ENCODE peak calls at places on chromosomes 2 and 18, in four cellular contexts. One of them, this sample, is unnamed.

GRCh38 chr2:240465765-240466578 is 30.5 kb downstream of the GPC1 start:
- DNase-seq in neural crest cell: no peak
- DNase-seq in psoas muscle: peak
- DNase-seq in glutamatergic neuron: peak
- DNase-seq in this sample: peak

GRCh38 chr2:45237128-45237527 is 227.9 kb upstream of the SIX2 start:
- DNase-seq in neural crest cell: no peak
- DNase-seq in psoas muscle: no peak
- DNase-seq in glutamatergic neuron: no peak
- DNase-seq in this sample: no peak

GRCh38 chr2:218396688-218397501 is 2.8 kb upstream of the CTDSP1 start:
- DNase-seq in neural crest cell: no peak
- DNase-seq in psoas muscle: peak
- DNase-seq in glutamatergic neuron: no peak
- DNase-seq in this sample: peak

GRCh38 chr2:152647417-152648010 is 69.7 kb downstream of the PRPF40A start:
- DNase-seq in neural crest cell: no peak
- DNase-seq in psoas muscle: peak
- DNase-seq in glutamatergic neuron: no peak
- DNase-seq in this sample: no peak

GRCh38 chr18:41324934-41325333 is 630.1 kb upstream of the PIK3C3 start:
- DNase-seq in neural crest cell: no peak
- DNase-seq in psoas muscle: no peak
- DNase-seq in glutamatergic neuron: no peak
- DNase-seq in this sample: no peak

GRCh38 chr18:56270851-56271250 is 367.5 kb downstream of the TXNL1 start:
- DNase-seq in neural crest cell: no peak
- DNase-seq in psoas muscle: no peak
- DNase-seq in glutamatergic neuron: no peak
- DNase-seq in this sample: no peak

GRCh38 chr2:174846941-174847938 is 83.0 kb upstream of the CHRNA1 start:
- DNase-seq in neural crest cell: no peak
- DNase-seq in psoas muscle: no peak
- DNase-seq in glutamatergic neuron: peak
- DNase-seq in this sample: no peak

GRCh38 chr2:205612661-205613060 is 69.6 kb upstream of the NRP2 start:
- DNase-seq in neural crest cell: no peak
- DNase-seq in psoas muscle: no peak
- DNase-seq in glutamatergic neuron: no peak
- DNase-seq in this sample: no peak

GRCh38 chr18:7117390-7118355 is at the start of gene LAMA1:
- DNase-seq in neural crest cell: peak
- DNase-seq in psoas muscle: no peak
- DNase-seq in glutamatergic neuron: peak
- DNase-seq in this sample: peak

GRCh38 chr2:118110991-118111390 is 22.7 kb downstream of the INSIG2 start:
- DNase-seq in neural crest cell: no peak
- DNase-seq in psoas muscle: no peak
- DNase-seq in glutamatergic neuron: no peak
- DNase-seq in this sample: no peak

GRCh38 chr2:224359569-224359968 is 42.3 kb downstream of the FAM124B start:
- DNase-seq in neural crest cell: no peak
- DNase-seq in psoas muscle: no peak
- DNase-seq in glutamatergic neuron: peak
- DNase-seq in this sample: peak

GRCh38 chr18:56298935-56299334 is 339.5 kb downstream of the TXNL1 start:
- DNase-seq in neural crest cell: no peak
- DNase-seq in psoas muscle: no peak
- DNase-seq in glutamatergic neuron: no peak
- DNase-seq in this sample: no peak

GRCh38 chr2:82795446-82795845 is 1663.6 kb downstream of the SUCLG1 start:
- DNase-seq in neural crest cell: no peak
- DNase-seq in psoas muscle: no peak
- DNase-seq in glutamatergic neuron: no peak
- DNase-seq in this sample: no peak

GRCh38 chr2:68225119-68225632 is 27.2 kb downstream of the PPP3R1 start:
- DNase-seq in neural crest cell: peak
- DNase-seq in psoas muscle: no peak
- DNase-seq in glutamatergic neuron: peak
- DNase-seq in this sample: peak
- TF ChIP-seq CTCF in neural crest cell: no peak
- TF ChIP-seq CTCF in psoas muscle: no peak
- TF ChIP-seq CTCF in glutamatergic neuron: no peak
- TF ChIP-seq CTCF in this sample: no peak

DNA sequence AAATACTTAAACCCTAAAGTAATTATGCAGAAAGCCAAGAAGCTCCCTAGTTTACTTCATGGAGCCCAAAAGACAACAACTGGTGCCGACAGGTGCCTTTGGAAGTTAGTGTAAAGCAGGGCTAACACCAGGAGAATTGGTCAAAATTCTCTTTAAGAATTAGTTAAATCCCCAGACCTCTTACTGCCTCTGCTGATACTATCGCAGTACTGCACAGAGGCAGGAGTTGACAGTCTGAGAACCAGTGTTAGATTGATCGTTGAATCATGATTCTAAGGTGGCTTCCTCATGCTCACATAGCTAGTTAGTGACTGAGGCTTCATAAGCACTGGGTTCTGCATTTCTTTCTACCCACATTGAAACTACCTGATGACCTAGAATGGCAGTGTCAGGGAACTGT is 445.0 kb downstream of the XIRP2 start:
- DNase-seq in neural crest cell: no peak
- DNase-seq in psoas muscle: no peak
- DNase-seq in glutamatergic neuron: no peak
- DNase-seq in this sample: no peak
- TF ChIP-seq CTCF in neural crest cell: peak
- TF ChIP-seq CTCF in psoas muscle: no peak
- TF ChIP-seq CTCF in glutamatergic neuron: no peak
- TF ChIP-seq CTCF in this sample: no peak

DNA sequence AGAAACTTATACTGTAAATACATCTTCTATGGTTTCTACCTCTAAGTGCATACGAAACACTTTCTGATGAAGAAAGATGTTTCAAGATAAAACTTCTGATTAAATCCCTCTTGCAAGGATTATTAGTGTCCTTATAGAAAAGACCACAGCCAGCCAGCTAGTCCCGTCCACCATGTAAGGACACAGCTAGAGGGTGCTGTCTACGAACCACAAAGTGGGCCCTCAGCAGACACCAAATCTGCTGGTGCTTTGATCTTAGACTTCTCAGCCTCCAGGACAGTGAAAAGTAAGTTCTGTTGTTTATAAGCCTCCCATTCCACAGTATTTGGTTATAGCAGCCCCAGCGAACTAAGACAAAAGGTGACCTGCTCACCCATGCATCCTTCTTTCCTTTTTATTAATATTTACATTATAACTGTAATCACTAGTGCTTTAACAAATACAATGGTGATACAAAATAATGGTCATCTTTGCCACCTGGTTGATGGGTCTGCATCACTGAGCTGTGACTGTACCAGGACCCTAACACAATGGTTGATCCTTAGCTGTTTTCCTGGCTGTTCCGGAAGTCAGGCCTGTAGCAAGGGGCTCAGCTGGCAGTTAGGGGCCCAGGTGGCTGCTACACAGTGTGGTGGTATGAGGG is 108.4 kb upstream of the SMAD7 start:
- DNase-seq in neural crest cell: no peak
- DNase-seq in psoas muscle: no peak
- DNase-seq in glutamatergic neuron: no peak
- DNase-seq in this sample: no peak
- TF ChIP-seq CTCF in neural crest cell: no peak
- TF ChIP-seq CTCF in psoas muscle: no peak
- TF ChIP-seq CTCF in glutamatergic neuron: no peak
- TF ChIP-seq CTCF in this sample: no peak

DNA sequence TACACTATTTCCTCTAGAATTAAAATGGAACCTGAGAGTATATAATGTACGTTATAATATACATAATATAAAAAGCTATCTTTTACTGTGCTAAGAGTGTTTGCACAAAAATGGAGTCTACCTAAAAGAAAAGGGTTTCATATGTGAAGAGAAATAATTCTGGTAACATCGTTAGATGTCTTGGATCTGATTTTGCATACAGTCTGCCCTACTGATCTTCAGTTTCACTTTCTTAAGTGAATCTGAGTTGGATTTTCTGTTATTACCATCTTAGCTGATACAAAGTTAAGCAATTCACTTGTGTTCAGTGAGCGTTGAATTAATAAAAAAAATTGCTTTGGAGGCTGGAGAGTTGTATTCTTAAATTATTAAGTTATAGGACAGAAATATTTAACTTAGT is 502.1 kb upstream of the TMEFF2 start:
- DNase-seq in neural crest cell: no peak
- DNase-seq in psoas muscle: no peak
- DNase-seq in glutamatergic neuron: no peak
- DNase-seq in this sample: no peak
- TF ChIP-seq CTCF in neural crest cell: no peak
- TF ChIP-seq CTCF in psoas muscle: no peak
- TF ChIP-seq CTCF in glutamatergic neuron: no peak
- TF ChIP-seq CTCF in this sample: no peak

GRCh38 chr18:46040747-46041104 is 31.3 kb downstream of the PSTPIP2 start:
- DNase-seq in neural crest cell: no peak
- DNase-seq in psoas muscle: no peak
- DNase-seq in glutamatergic neuron: no peak
- DNase-seq in this sample: no peak

GRCh38 chr18:46051731-46052461 is 20.2 kb downstream of the PSTPIP2 start:
- DNase-seq in neural crest cell: no peak
- DNase-seq in psoas muscle: no peak
- DNase-seq in glutamatergic neuron: no peak
- DNase-seq in this sample: no peak

GRCh38 chr18:46050268-46050667 is 21.8 kb downstream of the PSTPIP2 start:
- DNase-seq in neural crest cell: no peak
- DNase-seq in psoas muscle: no peak
- DNase-seq in glutamatergic neuron: no peak
- DNase-seq in this sample: no peak

GRCh38 chr18:46042571-46043123 is 29.4 kb downstream of the PSTPIP2 start:
- DNase-seq in neural crest cell: no peak
- DNase-seq in psoas muscle: no peak
- DNase-seq in glutamatergic neuron: no peak
- DNase-seq in this sample: no peak

DNA sequence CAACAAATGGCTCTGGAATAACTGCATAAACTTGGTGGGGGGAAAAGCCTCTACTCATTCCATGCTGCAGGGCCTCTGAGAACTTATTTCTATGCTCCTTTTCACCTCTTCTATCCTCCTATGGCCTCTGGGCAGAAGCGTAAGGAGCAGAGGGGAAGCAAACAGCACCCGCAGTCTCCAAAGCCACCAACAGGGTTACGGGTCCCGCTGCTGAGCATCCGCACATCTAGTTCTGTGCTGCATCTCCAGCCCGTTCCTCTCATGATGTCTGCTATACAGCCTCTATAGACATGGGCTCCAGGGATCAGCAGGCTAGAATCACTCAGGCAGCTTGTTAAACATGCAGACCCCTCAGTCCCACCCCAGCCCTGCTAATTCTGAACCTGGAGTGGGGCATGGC is 25.9 kb downstream of the PSTPIP2 start:
- DNase-seq in neural crest cell: no peak
- DNase-seq in psoas muscle: no peak
- DNase-seq in glutamatergic neuron: peak
- DNase-seq in this sample: no peak
- TF ChIP-seq CTCF in neural crest cell: no peak
- TF ChIP-seq CTCF in psoas muscle: no peak
- TF ChIP-seq CTCF in glutamatergic neuron: no peak
- TF ChIP-seq CTCF in this sample: peak

This sample was measured in endothelial cell.